ENCODE peak calls at places on chromosomes 16 and 17, in nine cellular contexts. M, V, K, E, S, O, B, T and W are unnamed samples. For H3K4me1, the result is how much of the 10 kb centered on the place peaks cover.

GRCh38 chr16:4800290-4801041 is 2.0 kb downstream of the ROGDI start:
- DNase-seq in M (peak), V (no peak), K (no peak), E (peak), S (no peak), O (peak), B (peak), T (peak), W (peak)

GRCh38 chr17:66268247-66268927 is 34.0 kb upstream of the PRKCA start:
- DNase-seq in M (no peak), V (no peak), K (no peak), E (peak), S (no peak), O (no peak), B (no peak), T (no peak), W (no peak)

GRCh38 chr16:1288813-1289479 is 20.5 kb upstream of the UBE2I start:
- DNase-seq in M (no peak), V (no peak), K (peak), E (peak), S (no peak), O (no peak), B (no peak), T (no peak), W (no peak)

GRCh38 chr17:67482784-67483183 is 105.7 kb downstream of the PITPNC1 start:
- DNase-seq in M (no peak), V (no peak), K (no peak), E (no peak), S (no peak), O (no peak), B (no peak), T (no peak), W (no peak)

GRCh38 chr17:38687291-38687690 is 12.5 kb upstream of the EPOP start:
- DNase-seq in M (no peak), V (no peak), K (no peak), E (peak), S (no peak), O (no peak), B (no peak), T (no peak), W (no peak)

GRCh38 chr16:54985668-54986067 is 55.0 kb downstream of the IRX5 start:
- DNase-seq in M (no peak), V (no peak), K (no peak), E (no peak), S (no peak), O (no peak), B (no peak), T (no peak), W (no peak)

GRCh38 chr17:65774787-65775186 is 213.3 kb upstream of the AXIN2 start:
- DNase-seq in M (no peak), V (no peak), K (no peak), E (peak), S (no peak), O (no peak), B (no peak), T (no peak), W (no peak)

GRCh38 chr17:28405632-28406477 is at the start of gene SLC46A1:
- DNase-seq in M (peak), V (no peak), K (peak), E (peak), S (no peak), O (peak), B (peak), T (peak), W (peak)

GRCh38 chr17:65685110-65685509 is 123.7 kb upstream of the AXIN2 start:
- DNase-seq in M (no peak), V (no peak), K (no peak), E (no peak), S (no peak), O (no peak), B (no peak), T (no peak), W (no peak)

GRCh38 chr17:81681672-81682071 is 1.9 kb downstream of the ARL16 start:
- DNase-seq in M (peak), V (no peak), K (no peak), E (no peak), S (no peak), O (no peak), B (no peak), T (no peak), W (no peak)

GRCh38 chr17:6327007-6327406 is 107.9 kb downstream of the AIPL1 start:
- DNase-seq in M (peak), V (no peak), K (peak), E (no peak), S (no peak), O (no peak), B (no peak), T (peak), W (no peak)

GRCh38 chr16:1913327-1914083 is 4.7 kb downstream of the HS3ST6 start:
- DNase-seq in M (no peak), V (no peak), K (peak), E (peak), S (no peak), O (peak), B (peak), T (no peak), W (peak)

GRCh38 chr16:21088646-21089538 is 61.8 kb downstream of the DNAH3 start:
- DNase-seq in M (no peak), V (no peak), K (no peak), E (peak), S (no peak), O (no peak), B (no peak), T (no peak), W (no peak)

GRCh38 chr16:11136600-11136999 is 119.4 kb downstream of the SOCS1 start:
- DNase-seq in M (peak), V (no peak), K (no peak), E (peak), S (no peak), O (no peak), B (no peak), T (peak), W (no peak)

GRCh38 chr17:78346605-78347250 is 13.1 kb downstream of the SOCS3 start:
- DNase-seq in M (peak), V (no peak), K (no peak), E (peak), S (no peak), O (no peak), B (no peak), T (no peak), W (no peak)

GRCh38 chr16:14483819-14484385 is 146.2 kb downstream of the PARN start:
- DNase-seq in M (no peak), V (no peak), K (no peak), E (no peak), S (no peak), O (no peak), B (no peak), T (no peak), W (no peak)

GRCh38 chr16:54538241-54538640 is 251.7 kb upstream of the IRX3 start:
- DNase-seq in M (no peak), V (no peak), K (peak), E (no peak), S (no peak), O (no peak), B (no peak), T (no peak), W (no peak)

GRCh38 chr17:50406578-50406977 is 9.3 kb upstream of the LRRC59 start:
- DNase-seq in M (no peak), V (no peak), K (no peak), E (no peak), S (no peak), O (no peak), B (no peak), T (no peak), W (no peak)

GRCh38 chr16:995087-995486 is 13.5 kb downstream of the SOX8 start:
- DNase-seq in M (no peak), V (no peak), K (peak), E (no peak), S (no peak), O (no peak), B (no peak), T (no peak), W (no peak)

GRCh38 chr17:80758793-80759673 is 214.4 kb downstream of the RPTOR start:
- DNase-seq in M (no peak), V (no peak), K (no peak), E (no peak), S (no peak), O (no peak), B (no peak), T (no peak), W (no peak)

GRCh38 chr17:21042434-21043295 is at the start of gene USP22:
- DNase-seq in M (no peak), V (peak), K (peak), E (peak), S (no peak), O (peak), B (no peak), T (no peak), W (no peak)

GRCh38 chr16:50261707-50262235 is 4.6 kb upstream of the ADCY7 start:
- DNase-seq in M (no peak), V (peak), K (no peak), E (peak), S (no peak), O (peak), B (no peak), T (no peak), W (peak)

GRCh38 chr17:39781028-39781800 is 43.5 kb downstream of the GRB7 start:
- DNase-seq in M (no peak), V (no peak), K (no peak), E (no peak), S (no peak), O (no peak), B (no peak), T (no peak), W (no peak)

GRCh38 chr16:24610421-24610765 is 71.0 kb downstream of the RBBP6 start:
- DNase-seq in M (peak), V (no peak), K (peak), E (peak), S (no peak), O (no peak), B (peak), T (peak), W (peak)

GRCh38 chr16:88785106-88785924 is at the start of gene PIEZO1:
- DNase-seq in M (peak), V (no peak), K (peak), E (peak), S (peak), O (peak), B (peak), T (peak), W (peak)

GRCh38 chr17:75927286-75927922 is 13.4 kb downstream of the FBF1 start:
- DNase-seq in M (no peak), V (no peak), K (peak), E (peak), S (no peak), O (peak), B (peak), T (no peak), W (peak)

GRCh38 chr17:66904760-66905637 is 59.5 kb upstream of the CACNG4 start:
- DNase-seq in M (no peak), V (no peak), K (no peak), E (peak), S (no peak), O (no peak), B (no peak), T (no peak), W (no peak)

GRCh38 chr17:81996232-81996756 is 18.9 kb downstream of the ASPSCR1 start:
- DNase-seq in M (peak), V (no peak), K (no peak), E (no peak), S (no peak), O (no peak), B (no peak), T (no peak), W (no peak)

GRCh38 chr16:24921229-24921628 is 75.5 kb downstream of the SLC5A11 start:
- DNase-seq in M (no peak), V (no peak), K (no peak), E (no peak), S (no peak), O (no peak), B (no peak), T (no peak), W (no peak)

GRCh38 chr16:49341706-49342105 is 31.9 kb upstream of the C16orf78 start:
- DNase-seq in M (no peak), V (peak), K (no peak), E (no peak), S (no peak), O (no peak), B (no peak), T (no peak), W (no peak)

GRCh38 chr16:28820016-28820415 is 2.8 kb upstream of the ATXN2L start:
- DNase-seq in M (no peak), V (no peak), K (no peak), E (no peak), S (no peak), O (peak), B (peak), T (no peak), W (peak)

GRCh38 chr16:31143889-31144148 is 6.0 kb downstream of the PRSS36 start:
- DNase-seq in M (no peak), V (no peak), K (no peak), E (peak), S (no peak), O (no peak), B (no peak), T (no peak), W (no peak)

GRCh38 chr16:31143036-31143888 is 6.6 kb downstream of the PRSS36 start:
- DNase-seq in M (no peak), V (no peak), K (no peak), E (peak), S (no peak), O (peak), B (no peak), T (no peak), W (peak)

GRCh38 chr16:31141489-31142108 is 6.1 kb upstream of the PRSS8 start:
- DNase-seq in M (peak), V (no peak), K (no peak), E (peak), S (no peak), O (peak), B (no peak), T (peak), W (peak)

GRCh38 chr16:31145398-31145990 is 4.4 kb downstream of the PRSS36 start:
- DNase-seq in M (no peak), V (no peak), K (no peak), E (peak), S (no peak), O (no peak), B (no peak), T (no peak), W (no peak)

DNA sequence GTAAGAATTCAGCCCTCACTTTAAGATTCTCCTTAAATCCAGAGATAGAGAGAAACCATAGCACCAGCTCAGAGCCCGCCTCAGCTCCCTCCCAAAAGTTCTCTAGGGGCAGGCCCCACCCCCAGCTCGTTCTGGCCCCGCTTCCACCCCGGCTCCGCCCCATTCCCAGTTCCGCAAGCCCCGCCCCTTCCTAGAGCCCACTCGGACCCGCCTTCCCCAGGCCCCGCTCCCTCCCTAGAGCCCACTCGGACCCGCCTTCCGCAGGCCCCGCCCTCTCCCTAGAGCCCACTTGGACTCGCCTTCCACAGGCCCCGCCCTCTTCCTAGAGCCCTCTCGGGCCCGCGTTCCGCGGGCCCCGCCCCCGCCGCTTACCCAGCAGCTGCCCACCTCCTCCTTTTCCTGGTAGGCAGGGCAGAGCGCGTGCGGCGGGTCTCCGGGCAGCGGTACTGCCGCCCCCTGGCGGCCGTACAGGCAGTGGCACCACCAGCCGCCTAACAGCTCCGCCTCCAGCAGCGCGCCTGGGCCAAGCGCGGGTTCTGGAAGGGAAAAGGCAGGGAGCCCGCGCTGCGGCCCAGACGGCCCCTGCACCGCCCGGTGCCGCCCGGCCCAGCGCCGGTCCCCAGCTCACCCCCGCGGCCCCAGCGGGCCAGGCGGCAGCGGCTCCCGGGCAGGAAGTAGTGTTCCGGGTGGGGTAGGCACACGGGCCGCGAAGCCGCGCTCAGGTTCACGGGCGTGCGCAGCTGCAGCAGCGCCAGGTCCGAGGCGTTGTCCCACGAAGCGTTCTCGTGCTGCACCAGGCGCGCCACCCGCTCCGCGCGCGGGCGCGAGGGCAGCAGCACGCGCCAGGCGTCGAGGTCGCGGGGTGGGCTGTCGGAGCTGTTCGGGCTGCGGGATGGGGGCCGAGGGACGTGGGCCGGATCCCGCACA is 6.8 kb upstream of the PRSS8 start:
- DNase-seq in M (peak), V (peak), K (peak), E (peak), S (peak), O (peak), B (peak), T (peak), W (peak)
- H3K4me3 ChIP-seq in M (peak), V (peak), K (peak), E (peak), S (peak), O (peak), B (peak), T (no peak), W (peak)

GRCh38 chr17:44664867-44665266 is 8.6 kb downstream of the MEIOC start:
- DNase-seq in M (no peak), V (no peak), K (no peak), E (no peak), S (no peak), O (no peak), B (no peak), T (no peak), W (no peak)
- TF ChIP-seq CTCF in M (no peak), V (no peak), K (no peak), E (no peak), S (no peak), O (no peak), B (no peak), T (no peak), W (no peak)

GRCh38 chr17:34386343-34386924 is 23.4 kb upstream of the CCL1 start:
- DNase-seq in M (no peak), V (no peak), K (no peak), E (no peak), S (no peak), O (no peak), B (no peak), T (no peak), W (no peak)

GRCh38 chr17:34384822-34385605 is 22.0 kb upstream of the CCL1 start:
- DNase-seq in M (no peak), V (no peak), K (no peak), E (no peak), S (no peak), O (no peak), B (no peak), T (no peak), W (no peak)

GRCh38 chr17:34386925-34387550 is 24.0 kb upstream of the CCL1 start:
- DNase-seq in M (no peak), V (no peak), K (no peak), E (no peak), S (no peak), O (no peak), B (no peak), T (no peak), W (no peak)

GRCh38 chr17:34389343-34389742 is 26.3 kb upstream of the CCL1 start:
- DNase-seq in M (no peak), V (no peak), K (no peak), E (no peak), S (no peak), O (no peak), B (peak), T (no peak), W (no peak)

GRCh38 chr17:34387566-34387965 is 24.5 kb upstream of the CCL1 start:
- DNase-seq in M (no peak), V (no peak), K (no peak), E (no peak), S (no peak), O (no peak), B (no peak), T (no peak), W (no peak)
- H3K4me1 ChIP-seq in M (under half), V (under half), K (under half), E (under half), S (under half), O (under half), B (under half), T (under half), W (under half)

GRCh38 chr16:85002643-85003042 is 8.7 kb downstream of the ZDHHC7 start:
- DNase-seq in M (peak), V (no peak), K (peak), E (peak), S (no peak), O (no peak), B (peak), T (peak), W (peak)
- H3K4me3 ChIP-seq in M (no peak), V (peak), K (no peak), E (peak), S (peak), O (no peak), B (peak), T (no peak), W (no peak)